ENCODE peak calls at places on chromosome 18, in six cellular contexts. G, O, E, B, U and Z are unnamed samples.

GRCh38 chr18:69161383-69162028 is 239.2 kb upstream of the DOK6 start:
- DNase-seq in O (peak; percentile 28), U (no peak), G (no peak), B (no peak), E (no peak), Z (no peak)

GRCh38 chr18:45667056-45667455 is 51.8 kb downstream of the SLC14A2 start:
- DNase-seq in G (no peak), O (peak; percentile 49), E (no peak), U (no peak), B (no peak), Z (no peak)

GRCh38 chr18:76482267-76482666 is 12.8 kb downstream of the ZNF516 start:
- DNase-seq in B (no peak), U (no peak), G (no peak), O (no peak), E (no peak), Z (no peak)

GRCh38 chr18:70280007-70280925 is 8.6 kb upstream of the SOCS6 start:
- DNase-seq in G (no peak), U (peak; percentile 50), E (no peak), O (no peak), B (no peak), Z (no peak)

GRCh38 chr18:37538526-37539205 is 26.9 kb downstream of the CELF4 start:
- DNase-seq in O (no peak), U (no peak), B (peak; percentile 44), G (no peak), E (no peak), Z (no peak)

GRCh38 chr18:68991281-68991680 is 193.4 kb downstream of the CCDC102B start:
- DNase-seq in B (no peak), U (no peak), E (peak; percentile 95), O (no peak), G (no peak), Z (no peak)

GRCh38 chr18:46156124-46156745 is 52.0 kb downstream of the HAUS1 start:
- DNase-seq in O (no peak), B (no peak), E (no peak), U (no peak), G (no peak), Z (no peak)

GRCh38 chr18:3873211-3873610 is 423.2 kb downstream of the TGIF1 start:
- DNase-seq in U (no peak), B (no peak), O (no peak), E (no peak), G (no peak), Z (no peak)

GRCh38 chr18:58997811-58998337 is 133.2 kb downstream of the ZNF532 start:
- DNase-seq in B (no peak), O (no peak), G (no peak), U (no peak), E (peak; percentile 54), Z (no peak)

GRCh38 chr18:48781041-48781989 is 169.4 kb downstream of the SMAD7 start:
- DNase-seq in B (peak; percentile 95), G (peak; percentile 80), E (no peak), U (no peak), O (peak; percentile 94), Z (no peak)

GRCh38 chr18:48780151-48781001 is 170.4 kb downstream of the SMAD7 start:
- DNase-seq in E (no peak), O (no peak), G (no peak), B (no peak), U (no peak), Z (no peak)

GRCh38 chr18:48783616-48784520 is 166.9 kb downstream of the SMAD7 start:
- DNase-seq in B (no peak), E (no peak), O (no peak), U (no peak), G (no peak), Z (no peak)

GRCh38 chr18:48782381-48782841 is 168.4 kb downstream of the SMAD7 start:
- DNase-seq in B (peak; percentile 77), E (no peak), O (no peak), U (no peak), G (no peak), Z (no peak)

DNA sequence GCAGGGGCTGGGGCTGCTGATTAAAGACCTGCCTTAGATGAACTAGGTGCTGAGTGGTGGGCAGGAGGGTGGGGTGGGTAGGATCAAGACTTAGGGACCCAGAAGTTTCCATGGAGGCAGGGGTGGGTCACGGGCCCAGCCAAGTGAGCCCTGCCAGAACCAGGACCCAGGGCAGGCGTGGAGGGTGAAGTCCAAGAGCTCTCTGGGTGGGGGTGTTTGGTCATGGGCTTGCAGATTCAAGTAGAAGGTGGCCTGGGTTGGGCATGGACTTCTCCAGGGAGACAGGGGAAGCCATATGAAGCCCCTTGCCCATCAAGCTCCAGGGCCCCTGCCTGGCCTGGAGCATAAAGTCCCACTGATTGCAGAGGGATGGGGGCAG is 168.8 kb downstream of the SMAD7 start:
- DNase-seq in O (no peak), G (no peak), B (no peak), U (no peak), E (no peak), Z (no peak)
- H3K4me3 ChIP-seq in O (no peak overlapping the region), G (no peak overlapping the region), B (no peak overlapping the region), U (no peak overlapping the region), E (no peak overlapping the region), Z (no peak overlapping the region)

GRCh38 chr18:31401156-31402025 is 24.8 kb downstream of the DSG4 start:
- DNase-seq in U (no peak), G (no peak), E (no peak), O (no peak), B (no peak), Z (no peak)
- H3K4me3 ChIP-seq in U (no peak overlapping the region), G (no peak overlapping the region), E (no peak overlapping the region), O (no peak overlapping the region), B (no peak overlapping the region), Z (no peak overlapping the region)

GRCh38 chr18:10526211-10526949 is 553 bp downstream of the NAPG start:
- DNase-seq in E (peak; percentile 61), O (peak; percentile 85), G (peak; percentile 50), B (peak; percentile 86), U (no peak), Z (peak; percentile 28)

GRCh38 chr18:10525563-10526210 is at the start of gene NAPG:
- DNase-seq in O (peak; percentile 96), U (peak; percentile 44), E (peak; percentile 97), B (peak; percentile 96), G (peak; percentile 90), Z (peak; percentile 92)

GRCh38 chr18:10533111-10533510 is 7.3 kb downstream of the NAPG start:
- DNase-seq in U (no peak), B (no peak), E (no peak), O (no peak), G (no peak), Z (no peak)

GRCh38 chr18:10528439-10528838 is 2.6 kb downstream of the NAPG start:
- DNase-seq in U (no peak), B (no peak), E (no peak), O (no peak), G (no peak), Z (no peak)

GRCh38 chr18:10530852-10531251 is 5.0 kb downstream of the NAPG start:
- DNase-seq in O (no peak), U (no peak), E (no peak), G (no peak), B (no peak), Z (no peak)
- H3K4me3 ChIP-seq in O (no peak overlapping the region), U (no peak overlapping the region), E (no peak overlapping the region), G (no peak overlapping the region), B (no peak overlapping the region), Z (no peak overlapping the region)

DNA sequence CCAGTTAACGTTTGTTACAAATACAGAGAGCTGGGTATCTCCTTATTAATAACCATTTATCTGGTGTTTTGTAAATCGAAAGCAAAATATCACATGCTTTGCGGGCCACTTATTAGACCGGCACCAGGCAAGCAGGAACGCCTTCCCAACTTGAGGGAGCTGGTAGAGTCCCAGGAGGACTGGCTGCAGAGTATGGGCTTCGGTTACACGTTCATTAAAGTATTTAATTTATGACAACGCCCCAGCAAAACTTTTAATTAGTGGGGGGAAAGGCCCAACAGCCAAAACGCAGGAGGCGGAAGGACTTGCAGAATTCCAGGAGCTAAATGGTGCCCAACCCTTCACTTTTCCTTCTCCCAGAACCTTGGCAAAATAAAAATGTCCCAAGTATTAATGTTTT is 3.7 kb downstream of the SMAD7 start:
- DNase-seq in U (no peak), G (no peak), B (peak; percentile 40), E (no peak), O (no peak), Z (no peak)
- H3K4me3 ChIP-seq in U (peak overlapping the region; percentile 97), G (no peak overlapping the region), B (peak overlapping the region; percentile 83), E (peak overlapping the region; percentile 73), O (peak overlapping the region; percentile 100), Z (no peak overlapping the region)